ENCODE peak calls at places on chromosomes 3 and 15, in seven cellular contexts. G, Z, T, D, Y, R and I are unnamed samples. For H3K27me3, the result is how much of the 10 kb centered on the place peaks cover.

GRCh38 chr3:18035641-18036466 is 293.4 kb upstream of the TBC1D5 start:
- DNase-seq in R (no peak), T (no peak), D (no peak), Y (peak), G (no peak), Z (no peak), I (no peak)

GRCh38 chr15:85496551-85497545 is 116.4 kb downstream of the AKAP13 start:
- DNase-seq in Z (no peak), R (no peak), D (no peak), T (no peak), Y (no peak), G (no peak), I (peak)

GRCh38 chr15:98903377-98904018 is 104.1 kb downstream of the PGPEP1L start:
- DNase-seq in G (no peak), T (no peak), Z (no peak), R (no peak), D (no peak), Y (peak), I (no peak)

GRCh38 chr3:195148553-195148952 is 122.4 kb downstream of the XXYLT1 start:
- DNase-seq in D (no peak), Z (no peak), Y (no peak), G (no peak), T (no peak), R (no peak), I (no peak)

GRCh38 chr3:23203651-23204111 is 554 bp downstream of the UBE2E2 start:
- DNase-seq in G (peak), D (peak), Y (peak), Z (peak), R (no peak), T (no peak), I (no peak)

GRCh38 chr3:430186-430585 is 233.6 kb downstream of the CHL1 start:
- DNase-seq in T (no peak), Z (no peak), D (no peak), Y (peak), G (no peak), R (no peak), I (no peak)

GRCh38 chr3:81643721-81644120 is 117.7 kb downstream of the GBE1 start:
- DNase-seq in T (no peak), Z (no peak), Y (no peak), D (no peak), R (no peak), G (peak), I (peak)

GRCh38 chr3:140497331-140497730 is 180.5 kb upstream of the TRIM42 start:
- DNase-seq in Z (no peak), T (no peak), Y (no peak), G (no peak), D (no peak), R (no peak), I (no peak)

GRCh38 chr3:12483872-12484197 is 445 bp upstream of the TSEN2 start:
- DNase-seq in D (no peak), Y (no peak), Z (no peak), G (no peak), T (no peak), R (no peak), I (no peak)

GRCh38 chr15:29090617-29091466 is 178.8 kb downstream of the NSMCE3 start:
- DNase-seq in Y (no peak), G (peak), R (peak), D (no peak), Z (peak), T (no peak), I (peak)

GRCh38 chr3:32457971-32458471 is 44.6 kb downstream of the CMTM6 start:
- DNase-seq in G (no peak), Y (no peak), D (no peak), Z (peak), R (no peak), T (no peak), I (no peak)

GRCh38 chr15:70589221-70589620 is 174.1 kb downstream of the UACA start:
- DNase-seq in Z (no peak), R (no peak), D (no peak), T (no peak), G (peak), Y (no peak), I (no peak)

GRCh38 chr15:26631894-26632293 is 141.0 kb downstream of the GABRB3 start:
- DNase-seq in Y (no peak), Z (no peak), R (no peak), T (no peak), D (no peak), G (no peak), I (no peak)

GRCh38 chr15:86892774-86893449 is 813.2 kb downstream of the AGBL1 start:
- DNase-seq in R (no peak), D (no peak), Z (no peak), G (no peak), Y (peak), T (no peak), I (no peak)

GRCh38 chr15:58064119-58065010 is 1.1 kb downstream of the ALDH1A2 start:
- DNase-seq in T (no peak), Z (no peak), G (no peak), R (no peak), Y (no peak), D (no peak), I (no peak)
- H3K27me3 ChIP-seq in T (half or more), Z (under half), G (half or more), R (under half), Y (under half), D (half or more), I (under half)

DNA sequence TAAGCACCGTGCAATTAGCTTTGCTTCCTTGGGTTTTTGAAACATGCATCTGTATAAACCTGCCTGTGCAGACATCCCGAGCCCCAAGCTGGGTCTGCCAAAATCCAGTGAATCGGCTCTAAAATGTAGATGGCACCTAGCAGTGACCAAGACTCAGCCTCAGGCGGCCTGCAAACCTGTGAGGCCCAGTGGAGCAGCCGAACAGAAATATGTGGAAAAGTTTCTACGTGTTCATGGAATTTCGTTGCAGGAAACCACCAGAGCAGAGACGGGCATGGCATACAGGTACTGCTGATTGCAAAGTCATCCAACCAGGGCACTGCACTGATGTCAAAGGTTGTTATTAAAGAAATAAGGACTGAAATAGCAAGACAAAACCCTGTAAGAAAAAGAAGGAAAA is 22.8 kb downstream of the KCNAB1 start:
- DNase-seq in Y (no peak), G (no peak), T (no peak), R (no peak), Z (no peak), D (no peak), I (no peak)
- H3K27me3 ChIP-seq in Y (under half), G (under half), T (under half), R (under half), Z (under half), D (under half), I (under half)

GRCh38 chr15:31151301-31152233 is 50.0 kb upstream of the TRPM1 start:
- DNase-seq in Z (no peak), D (peak), G (no peak), T (no peak), R (no peak), Y (no peak), I (peak)
- H3K27me3 ChIP-seq in Z (under half), D (under half), G (under half), T (under half), R (under half), Y (under half), I (under half)

GRCh38 chr3:192884831-192885356 is 32.8 kb downstream of the MB21D2 start:
- DNase-seq in Y (no peak), Z (no peak), G (no peak), D (no peak), T (no peak), R (no peak), I (no peak)

GRCh38 chr3:192887701-192888100 is 30.0 kb downstream of the MB21D2 start:
- DNase-seq in G (peak), Y (peak), D (no peak), Z (no peak), T (no peak), R (no peak), I (no peak)

GRCh38 chr3:192888121-192888520 is 29.5 kb downstream of the MB21D2 start:
- DNase-seq in Z (no peak), G (no peak), D (no peak), R (no peak), T (no peak), Y (no peak), I (no peak)

GRCh38 chr3:192885374-192885773 is 32.3 kb downstream of the MB21D2 start:
- DNase-seq in D (no peak), R (no peak), G (no peak), Y (no peak), Z (no peak), T (no peak), I (no peak)

GRCh38 chr3:192887047-192887446 is 30.6 kb downstream of the MB21D2 start:
- DNase-seq in Z (no peak), G (no peak), R (no peak), Y (peak), D (no peak), T (peak), I (peak)
- H3K27me3 ChIP-seq in Z (under half), G (under half), R (under half), Y (under half), D (under half), T (under half), I (under half)

GRCh38 chr3:71847794-71848193 is 62.8 kb upstream of the PROK2 start:
- DNase-seq in T (no peak), R (no peak), Y (no peak), D (no peak), G (no peak), Z (no peak), I (no peak)
- H3K27me3 ChIP-seq in T (under half), R (under half), Y (under half), D (under half), G (under half), Z (under half), I (under half)

GRCh38 chr3:72247126-72247525 is 462.2 kb upstream of the PROK2 start:
- DNase-seq in Z (no peak), Y (no peak), G (no peak), T (no peak), R (no peak), D (no peak), I (no peak)

GRCh38 chr3:72244396-72244795 is 459.4 kb upstream of the PROK2 start:
- DNase-seq in Z (no peak), Y (no peak), D (no peak), R (no peak), T (no peak), G (no peak), I (no peak)

GRCh38 chr3:72246685-72247084 is 461.7 kb upstream of the PROK2 start:
- DNase-seq in Z (no peak), T (peak), D (no peak), G (no peak), Y (no peak), R (no peak), I (no peak)

GRCh38 chr3:72247645-72248388 is 462.9 kb upstream of the PROK2 start:
- DNase-seq in G (no peak), T (no peak), Z (no peak), R (no peak), D (no peak), Y (no peak), I (no peak)

GRCh38 chr3:72245183-72245811 is 460.3 kb upstream of the PROK2 start:
- DNase-seq in Z (no peak), R (no peak), G (no peak), D (peak), T (peak), Y (no peak), I (no peak)
- H3K27me3 ChIP-seq in Z (under half), R (under half), G (under half), D (under half), T (under half), Y (under half), I (under half)

GRCh38 chr3:186360779-186361178 is 1.3 kb downstream of the DGKG start:
- DNase-seq in D (no peak), Y (no peak), G (peak), Z (no peak), R (no peak), T (peak), I (no peak)

GRCh38 chr3:186362409-186362757 is 349 bp upstream of the DGKG start:
- DNase-seq in D (no peak), R (no peak), T (no peak), Y (no peak), Z (no peak), G (no peak), I (peak)

GRCh38 chr3:186361612-186362408 is at the start of gene DGKG:
- DNase-seq in T (peak), Y (no peak), Z (no peak), G (peak), R (no peak), D (no peak), I (no peak)

GRCh38 chr3:186362988-186363387 is 954 bp upstream of the DGKG start:
- DNase-seq in T (no peak), Y (no peak), D (no peak), R (no peak), G (no peak), Z (no peak), I (no peak)

DNA sequence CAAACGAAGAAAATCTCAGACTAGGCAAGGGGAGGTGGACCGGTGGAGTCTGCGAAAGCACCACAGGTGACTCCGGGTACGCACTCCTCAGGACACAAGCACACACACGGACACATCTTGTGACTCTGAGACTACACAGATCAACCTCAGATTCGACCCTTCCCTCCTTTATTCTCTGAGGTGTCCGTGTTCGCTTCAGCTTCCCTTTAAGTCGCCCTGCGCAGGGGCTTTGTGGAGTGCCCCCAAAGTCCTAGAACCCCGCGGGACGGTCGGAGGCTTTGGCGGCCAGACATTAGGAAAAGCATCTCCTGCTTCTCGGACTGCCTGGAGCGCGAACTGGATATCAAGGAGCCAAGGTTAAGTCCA is 805 bp downstream of the DGKG start:
- DNase-seq in Y (no peak), T (no peak), G (no peak), R (no peak), D (no peak), Z (no peak), I (no peak)
- H3K27me3 ChIP-seq in Y (under half), T (under half), G (under half), R (under half), D (under half), Z (under half), I (under half)